ENCODE peak calls at places on chromosomes 5 and 9, in ten cellular contexts. G, W, Q, F, V, X, H, R, D and N are unnamed samples.

GRCh38 chr9:125815568-125815967 is 68.4 kb downstream of the PBX3 start:
- DNase-seq in G (peak), W (no peak), Q (peak), F (no peak), V (no peak), X (no peak), H (no peak), R (no peak), D (peak), N (no peak)

GRCh38 chr9:21565137-21565536 is 83.0 kb upstream of the IFNE start:
- DNase-seq in G (peak), W (no peak), Q (no peak), F (no peak), V (no peak), X (no peak), H (no peak), R (no peak), D (peak), N (no peak)

GRCh38 chr9:112020680-112021596 is 124.3 kb downstream of the UGCG start:
- DNase-seq in G (peak), W (no peak), Q (peak), F (no peak), V (no peak), X (no peak), H (no peak), R (no peak), D (peak), N (no peak)

GRCh38 chr5:143674469-143674786 is 137.5 kb upstream of the HMHB1 start:
- DNase-seq in G (peak), W (no peak), Q (no peak), F (no peak), V (no peak), X (no peak), H (no peak), R (no peak), D (no peak), N (no peak)

GRCh38 chr5:6731465-6732237 is 18.4 kb downstream of the TENT4A start:
- DNase-seq in G (no peak), W (no peak), Q (peak), F (no peak), V (no peak), X (no peak), H (no peak), R (no peak), D (peak), N (no peak)

GRCh38 chr5:5145651-5146529 is 5.8 kb downstream of the ADAMTS16 start:
- DNase-seq in G (peak), W (no peak), Q (peak), F (no peak), V (no peak), X (no peak), H (no peak), R (no peak), D (peak), N (no peak)

GRCh38 chr5:17401509-17402290 is 96.3 kb upstream of the TAF11L2 start:
- DNase-seq in G (peak), W (no peak), Q (no peak), F (no peak), V (no peak), X (no peak), H (no peak), R (peak), D (no peak), N (peak)

GRCh38 chr5:166165600-166165999 is 2125.8 kb upstream of the WWC1 start:
- DNase-seq in G (no peak), W (no peak), Q (no peak), F (no peak), V (peak), X (no peak), H (no peak), R (no peak), D (no peak), N (peak)

GRCh38 chr5:65151632-65152031 is 330.1 kb downstream of the ADAMTS6 start:
- DNase-seq in G (no peak), W (no peak), Q (no peak), F (no peak), V (no peak), X (no peak), H (no peak), R (no peak), D (no peak), N (no peak)

GRCh38 chr5:75885849-75886596 is 168.8 kb upstream of the POC5 start:
- DNase-seq in G (no peak), W (no peak), Q (no peak), F (no peak), V (no peak), X (no peak), H (no peak), R (no peak), D (no peak), N (no peak)

GRCh38 chr5:158485604-158486081 is 614.1 kb downstream of the EBF1 start:
- DNase-seq in G (no peak), W (no peak), Q (peak), F (no peak), V (no peak), X (no peak), H (no peak), R (no peak), D (peak), N (no peak)

GRCh38 chr9:89751081-89751855 is 146.5 kb downstream of the GADD45G start:
- DNase-seq in G (no peak), W (no peak), Q (no peak), F (no peak), V (no peak), X (no peak), H (no peak), R (no peak), D (no peak), N (no peak)

GRCh38 chr9:86413966-86414880 is 60.0 kb upstream of the TUT7 start:
- DNase-seq in G (peak), W (no peak), Q (peak), F (no peak), V (no peak), X (no peak), H (no peak), R (no peak), D (peak), N (peak)

GRCh38 chr5:95664204-95664786 is 17.7 kb downstream of the RFESD start:
- DNase-seq in G (peak), W (peak), Q (peak), F (no peak), V (no peak), X (peak), H (no peak), R (peak), D (peak), N (peak)

GRCh38 chr5:139690385-139691274 is 42.5 kb downstream of the CXXC5 start:
- DNase-seq in G (no peak), W (no peak), Q (peak), F (no peak), V (no peak), X (peak), H (no peak), R (no peak), D (peak), N (no peak)

GRCh38 chr5:135322744-135323143 is 76.3 kb downstream of the MACROH2A1 start:
- DNase-seq in G (no peak), W (no peak), Q (no peak), F (no peak), V (no peak), X (no peak), H (no peak), R (no peak), D (no peak), N (no peak)

GRCh38 chr9:93642961-93643360 is 66.6 kb downstream of the PHF2 start:
- DNase-seq in G (peak), W (no peak), Q (peak), F (no peak), V (no peak), X (no peak), H (no peak), R (no peak), D (peak), N (no peak)

GRCh38 chr9:83491995-83492394 is 46.2 kb downstream of the FRMD3 start:
- DNase-seq in G (no peak), W (no peak), Q (peak), F (no peak), V (no peak), X (no peak), H (no peak), R (no peak), D (no peak), N (no peak)

GRCh38 chr5:151703780-151704179 is 17.1 kb upstream of the SPARC start:
- DNase-seq in G (no peak), W (no peak), Q (no peak), F (no peak), V (no peak), X (no peak), H (no peak), R (no peak), D (no peak), N (no peak)

GRCh38 chr5:148846930-148847329 is 20.5 kb downstream of the ADRB2 start:
- DNase-seq in G (peak), W (no peak), Q (peak), F (no peak), V (no peak), X (no peak), H (no peak), R (no peak), D (no peak), N (no peak)

GRCh38 chr5:133687212-133688051 is 75.1 kb upstream of the FSTL4 start:
- DNase-seq in G (no peak), W (no peak), Q (no peak), F (no peak), V (no peak), X (no peak), H (no peak), R (no peak), D (no peak), N (no peak)

GRCh38 chr5:86525623-86526022 is 92.1 kb upstream of the COX7C start:
- DNase-seq in G (no peak), W (no peak), Q (no peak), F (no peak), V (no peak), X (no peak), H (no peak), R (no peak), D (no peak), N (no peak)

GRCh38 chr9:126965077-126965476 is 50.5 kb downstream of the RALGPS1 start:
- DNase-seq in G (peak), W (no peak), Q (no peak), F (no peak), V (no peak), X (no peak), H (no peak), R (no peak), D (no peak), N (no peak)